ENCODE peak calls at places on chromosome 6, in seven cellular contexts. One of them, this sample, is unnamed.

GRCh38 chr6:62150048-62150663 is 135.9 kb downstream of the KHDRBS2 start:
- DNase-seq in progenitor cell of endocrine pancreas: no peak
- DNase-seq in psoas muscle: no peak
- DNase-seq in HFF-Myc: peak
- DNase-seq in tibial artery: no peak
- DNase-seq in fibroblast of pulmonary artery: peak
- DNase-seq in lower leg skin: no peak
- DNase-seq in this sample: no peak

GRCh38 chr6:95420792-95421191 is 156.5 kb upstream of the MANEA start:
- DNase-seq in fibroblast of pulmonary artery: no peak
- DNase-seq in progenitor cell of endocrine pancreas: no peak
- DNase-seq in HFF-Myc: no peak
- DNase-seq in lower leg skin: no peak
- DNase-seq in tibial artery: no peak
- DNase-seq in psoas muscle: no peak
- DNase-seq in this sample: no peak

GRCh38 chr6:26026833-26027490 is 60.3 kb upstream of the HFE start:
- DNase-seq in fibroblast of pulmonary artery: peak
- DNase-seq in tibial artery: peak
- DNase-seq in HFF-Myc: peak
- DNase-seq in progenitor cell of endocrine pancreas: peak
- DNase-seq in psoas muscle: peak
- DNase-seq in lower leg skin: peak
- DNase-seq in this sample: peak

GRCh38 chr6:126821706-126822105 is 296.8 kb upstream of the RSPO3 start:
- DNase-seq in HFF-Myc: no peak
- DNase-seq in fibroblast of pulmonary artery: no peak
- DNase-seq in lower leg skin: no peak
- DNase-seq in progenitor cell of endocrine pancreas: no peak
- DNase-seq in tibial artery: no peak
- DNase-seq in psoas muscle: no peak
- DNase-seq in this sample: no peak

GRCh38 chr6:112690497-112691202 is 343.5 kb downstream of the RFPL4B start:
- DNase-seq in tibial artery: no peak
- DNase-seq in psoas muscle: no peak
- DNase-seq in lower leg skin: no peak
- DNase-seq in fibroblast of pulmonary artery: peak
- DNase-seq in HFF-Myc: no peak
- DNase-seq in progenitor cell of endocrine pancreas: no peak
- DNase-seq in this sample: no peak

GRCh38 chr6:40389176-40389767 is 197.9 kb downstream of the LRFN2 start:
- DNase-seq in psoas muscle: no peak
- DNase-seq in lower leg skin: no peak
- DNase-seq in HFF-Myc: no peak
- DNase-seq in tibial artery: no peak
- DNase-seq in progenitor cell of endocrine pancreas: no peak
- DNase-seq in fibroblast of pulmonary artery: no peak
- DNase-seq in this sample: no peak

GRCh38 chr6:107679457-107679856 is 144.7 kb downstream of the SCML4 start:
- DNase-seq in fibroblast of pulmonary artery: peak
- DNase-seq in HFF-Myc: no peak
- DNase-seq in progenitor cell of endocrine pancreas: no peak
- DNase-seq in psoas muscle: no peak
- DNase-seq in lower leg skin: no peak
- DNase-seq in tibial artery: no peak
- DNase-seq in this sample: no peak

GRCh38 chr6:79718509-79719247 is 87.5 kb downstream of the SH3BGRL2 start:
- DNase-seq in fibroblast of pulmonary artery: peak
- DNase-seq in progenitor cell of endocrine pancreas: no peak
- DNase-seq in psoas muscle: no peak
- DNase-seq in HFF-Myc: no peak
- DNase-seq in tibial artery: no peak
- DNase-seq in lower leg skin: no peak
- DNase-seq in this sample: no peak

GRCh38 chr6:107304421-107305025 is 154.8 kb downstream of the PDSS2 start:
- DNase-seq in tibial artery: no peak
- DNase-seq in psoas muscle: no peak
- DNase-seq in progenitor cell of endocrine pancreas: no peak
- DNase-seq in fibroblast of pulmonary artery: no peak
- DNase-seq in lower leg skin: no peak
- DNase-seq in HFF-Myc: no peak
- DNase-seq in this sample: no peak

GRCh38 chr6:105896821-105897095 is 189.4 kb upstream of the PRDM1 start:
- DNase-seq in HFF-Myc: no peak
- DNase-seq in lower leg skin: no peak
- DNase-seq in progenitor cell of endocrine pancreas: no peak
- DNase-seq in psoas muscle: no peak
- DNase-seq in fibroblast of pulmonary artery: no peak
- DNase-seq in tibial artery: no peak
- DNase-seq in this sample: no peak

GRCh38 chr6:106182455-106182854 is 96.3 kb downstream of the PRDM1 start:
- DNase-seq in psoas muscle: no peak
- DNase-seq in fibroblast of pulmonary artery: no peak
- DNase-seq in HFF-Myc: no peak
- DNase-seq in lower leg skin: no peak
- DNase-seq in progenitor cell of endocrine pancreas: no peak
- DNase-seq in tibial artery: no peak
- DNase-seq in this sample: no peak

GRCh38 chr6:73393278-73393677 is 1.4 kb upstream of the DDX43 start:
- DNase-seq in tibial artery: no peak
- DNase-seq in fibroblast of pulmonary artery: no peak
- DNase-seq in lower leg skin: no peak
- DNase-seq in HFF-Myc: no peak
- DNase-seq in progenitor cell of endocrine pancreas: no peak
- DNase-seq in psoas muscle: no peak
- DNase-seq in this sample: no peak

DNA sequence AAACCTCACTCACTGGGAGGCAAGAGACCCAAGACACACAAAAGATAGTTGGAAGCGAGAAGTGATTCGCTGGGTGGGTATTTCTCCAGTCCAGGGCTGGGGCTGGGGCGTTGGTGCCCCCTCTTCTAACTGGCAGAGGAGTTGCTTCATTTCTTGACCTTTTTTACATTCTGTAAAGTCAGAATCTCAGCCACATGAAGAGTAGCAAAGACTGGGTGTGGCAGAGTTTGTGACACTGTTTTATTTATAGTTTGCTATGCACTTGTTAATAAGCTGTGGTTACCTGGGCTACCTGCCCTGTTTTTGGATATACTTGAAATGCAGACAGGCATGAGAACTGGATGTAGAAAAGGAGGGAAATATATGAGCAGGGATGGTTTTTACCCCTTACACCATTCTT is 42.3 kb downstream of the IL20RA start:
- DNase-seq in HFF-Myc: no peak
- DNase-seq in psoas muscle: no peak
- DNase-seq in lower leg skin: no peak
- DNase-seq in progenitor cell of endocrine pancreas: no peak
- DNase-seq in fibroblast of pulmonary artery: no peak
- DNase-seq in tibial artery: no peak
- DNase-seq in this sample: no peak
- TF ChIP-seq CTCF in HFF-Myc: no peak
- TF ChIP-seq CTCF in psoas muscle: no peak
- TF ChIP-seq CTCF in lower leg skin: no peak
- TF ChIP-seq CTCF in progenitor cell of endocrine pancreas: no peak
- TF ChIP-seq CTCF in fibroblast of pulmonary artery: no peak
- TF ChIP-seq CTCF in tibial artery: no peak
- TF ChIP-seq CTCF in this sample: no peak

GRCh38 chr6:45689926-45690615 is 312.3 kb upstream of the SUPT3H start:
- DNase-seq in tibial artery: no peak
- DNase-seq in progenitor cell of endocrine pancreas: no peak
- DNase-seq in psoas muscle: no peak
- DNase-seq in fibroblast of pulmonary artery: no peak
- DNase-seq in lower leg skin: no peak
- DNase-seq in HFF-Myc: no peak
- DNase-seq in this sample: no peak

GRCh38 chr6:45688180-45688579 is 310.4 kb upstream of the SUPT3H start:
- DNase-seq in lower leg skin: no peak
- DNase-seq in tibial artery: no peak
- DNase-seq in progenitor cell of endocrine pancreas: no peak
- DNase-seq in fibroblast of pulmonary artery: no peak
- DNase-seq in HFF-Myc: no peak
- DNase-seq in psoas muscle: no peak
- DNase-seq in this sample: no peak

GRCh38 chr6:45686841-45687569 is 309.3 kb upstream of the SUPT3H start:
- DNase-seq in tibial artery: no peak
- DNase-seq in psoas muscle: no peak
- DNase-seq in lower leg skin: no peak
- DNase-seq in progenitor cell of endocrine pancreas: no peak
- DNase-seq in HFF-Myc: no peak
- DNase-seq in fibroblast of pulmonary artery: no peak
- DNase-seq in this sample: no peak

GRCh38 chr6:45685076-45685475 is 307.3 kb upstream of the SUPT3H start:
- DNase-seq in progenitor cell of endocrine pancreas: no peak
- DNase-seq in tibial artery: no peak
- DNase-seq in HFF-Myc: no peak
- DNase-seq in psoas muscle: no peak
- DNase-seq in fibroblast of pulmonary artery: no peak
- DNase-seq in lower leg skin: no peak
- DNase-seq in this sample: no peak

GRCh38 chr6:45687570-45687969 is 309.8 kb upstream of the SUPT3H start:
- DNase-seq in HFF-Myc: no peak
- DNase-seq in lower leg skin: no peak
- DNase-seq in tibial artery: no peak
- DNase-seq in progenitor cell of endocrine pancreas: no peak
- DNase-seq in psoas muscle: no peak
- DNase-seq in fibroblast of pulmonary artery: no peak
- DNase-seq in this sample: no peak
- TF ChIP-seq CTCF in HFF-Myc: no peak
- TF ChIP-seq CTCF in lower leg skin: no peak
- TF ChIP-seq CTCF in tibial artery: no peak
- TF ChIP-seq CTCF in progenitor cell of endocrine pancreas: no peak
- TF ChIP-seq CTCF in psoas muscle: no peak
- TF ChIP-seq CTCF in fibroblast of pulmonary artery: no peak
- TF ChIP-seq CTCF in this sample: no peak

GRCh38 chr6:43097098-43097489 is 21.0 kb downstream of the PTK7 start:
- DNase-seq in fibroblast of pulmonary artery: no peak
- DNase-seq in tibial artery: no peak
- DNase-seq in HFF-Myc: no peak
- DNase-seq in progenitor cell of endocrine pancreas: no peak
- DNase-seq in lower leg skin: no peak
- DNase-seq in psoas muscle: no peak
- DNase-seq in this sample: no peak
- TF ChIP-seq CTCF in fibroblast of pulmonary artery: peak
- TF ChIP-seq CTCF in tibial artery: no peak
- TF ChIP-seq CTCF in HFF-Myc: no peak
- TF ChIP-seq CTCF in progenitor cell of endocrine pancreas: peak
- TF ChIP-seq CTCF in lower leg skin: no peak
- TF ChIP-seq CTCF in psoas muscle: no peak
- TF ChIP-seq CTCF in this sample: no peak

GRCh38 chr6:137543114-137543513 is 48.9 kb upstream of the OLIG3 start:
- DNase-seq in lower leg skin: no peak
- DNase-seq in tibial artery: no peak
- DNase-seq in HFF-Myc: no peak
- DNase-seq in progenitor cell of endocrine pancreas: no peak
- DNase-seq in psoas muscle: no peak
- DNase-seq in fibroblast of pulmonary artery: no peak
- DNase-seq in this sample: no peak
- TF ChIP-seq CTCF in lower leg skin: no peak
- TF ChIP-seq CTCF in tibial artery: no peak
- TF ChIP-seq CTCF in HFF-Myc: no peak
- TF ChIP-seq CTCF in progenitor cell of endocrine pancreas: no peak
- TF ChIP-seq CTCF in psoas muscle: no peak
- TF ChIP-seq CTCF in fibroblast of pulmonary artery: no peak
- TF ChIP-seq CTCF in this sample: no peak

GRCh38 chr6:131519670-131520436 is 53.2 kb upstream of the ARG1 start:
- DNase-seq in psoas muscle: no peak
- DNase-seq in fibroblast of pulmonary artery: peak
- DNase-seq in progenitor cell of endocrine pancreas: no peak
- DNase-seq in lower leg skin: no peak
- DNase-seq in HFF-Myc: peak
- DNase-seq in tibial artery: no peak
- DNase-seq in this sample: no peak
- TF ChIP-seq CTCF in psoas muscle: peak
- TF ChIP-seq CTCF in fibroblast of pulmonary artery: peak
- TF ChIP-seq CTCF in progenitor cell of endocrine pancreas: peak
- TF ChIP-seq CTCF in lower leg skin: no peak
- TF ChIP-seq CTCF in HFF-Myc: peak
- TF ChIP-seq CTCF in tibial artery: no peak
- TF ChIP-seq CTCF in this sample: peak

DNA sequence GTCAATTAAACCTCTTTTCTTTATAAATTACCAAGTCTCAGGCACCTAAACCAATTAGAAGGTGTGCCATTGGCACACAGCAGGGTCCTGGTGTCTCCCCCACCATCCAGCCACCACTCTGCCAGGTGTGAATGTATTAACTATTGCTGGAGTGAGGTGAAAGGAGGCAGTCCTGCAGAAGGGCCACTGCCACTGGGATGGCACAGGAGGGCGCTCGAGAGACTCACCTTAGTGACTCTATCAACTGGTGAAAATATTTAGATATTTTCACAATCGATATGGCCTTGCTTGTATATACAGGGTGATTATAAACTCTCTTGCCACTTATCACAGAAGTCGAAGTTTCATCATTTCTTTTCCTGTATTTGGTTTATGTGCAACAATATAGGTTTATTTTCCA is 145.6 kb upstream of the ESR1 start:
- DNase-seq in lower leg skin: no peak
- DNase-seq in fibroblast of pulmonary artery: no peak
- DNase-seq in progenitor cell of endocrine pancreas: no peak
- DNase-seq in psoas muscle: no peak
- DNase-seq in HFF-Myc: no peak
- DNase-seq in tibial artery: no peak
- DNase-seq in this sample: no peak
- TF ChIP-seq CTCF in lower leg skin: no peak
- TF ChIP-seq CTCF in fibroblast of pulmonary artery: peak
- TF ChIP-seq CTCF in progenitor cell of endocrine pancreas: peak
- TF ChIP-seq CTCF in psoas muscle: no peak
- TF ChIP-seq CTCF in HFF-Myc: no peak
- TF ChIP-seq CTCF in tibial artery: no peak
- TF ChIP-seq CTCF in this sample: no peak

GRCh38 chr6:35178932-35179832 is 34.6 kb upstream of the SCUBE3 start:
- DNase-seq in tibial artery: no peak
- DNase-seq in fibroblast of pulmonary artery: no peak
- DNase-seq in psoas muscle: no peak
- DNase-seq in progenitor cell of endocrine pancreas: no peak
- DNase-seq in lower leg skin: no peak
- DNase-seq in HFF-Myc: no peak
- DNase-seq in this sample: no peak
- TF ChIP-seq CTCF in tibial artery: no peak
- TF ChIP-seq CTCF in fibroblast of pulmonary artery: no peak
- TF ChIP-seq CTCF in psoas muscle: no peak
- TF ChIP-seq CTCF in progenitor cell of endocrine pancreas: no peak
- TF ChIP-seq CTCF in lower leg skin: no peak
- TF ChIP-seq CTCF in HFF-Myc: no peak
- TF ChIP-seq CTCF in this sample: no peak

This sample was measured in natural killer cell.